ENCODE peak calls at places on chromosomes 5 and 9, in four cellular contexts. One of them, this sample, is unnamed.
A peak's percentile ranks its signal among the peaks of the same experiment; 100 is the strongest.

GRCh38 chr9:132237481-132237880 is 75.6 kb downstream of the NTNG2 start:
- DNase-seq in aorta: no peak
- DNase-seq in EH: peak; percentile 37
- DNase-seq in NCI-H1092: no peak
- DNase-seq in this sample: peak; percentile 58

GRCh38 chr9:83013867-83014605 is 48.9 kb downstream of the RASEF start:
- DNase-seq in aorta: no peak
- DNase-seq in NCI-H1092: no peak
- DNase-seq in EH: peak; percentile 79
- DNase-seq in this sample: no peak

GRCh38 chr9:6766606-6767005 is 8.8 kb downstream of the KDM4C start:
- DNase-seq in aorta: no peak
- DNase-seq in NCI-H1092: no peak
- DNase-seq in EH: no peak
- DNase-seq in this sample: no peak

GRCh38 chr9:134550584-134550983 is 91.0 kb upstream of the COL5A1 start:
- DNase-seq in NCI-H1092: no peak
- DNase-seq in aorta: no peak
- DNase-seq in EH: no peak
- DNase-seq in this sample: no peak

GRCh38 chr5:10866913-10867312 is 105.9 kb upstream of the DAP start:
- DNase-seq in NCI-H1092: no peak
- DNase-seq in EH: no peak
- DNase-seq in aorta: no peak
- DNase-seq in this sample: no peak

GRCh38 chr5:115417076-115417475 is 120.6 kb upstream of the CCDC112 start:
- DNase-seq in NCI-H1092: no peak
- DNase-seq in aorta: no peak
- DNase-seq in EH: no peak
- DNase-seq in this sample: no peak

GRCh38 chr9:37390759-37391158 is 31.7 kb upstream of the GRHPR start:
- DNase-seq in aorta: no peak
- DNase-seq in EH: peak; percentile 22
- DNase-seq in NCI-H1092: no peak
- DNase-seq in this sample: no peak

GRCh38 chr5:93532370-93532769 is 48.6 kb downstream of the NR2F1-AS1 start:
- DNase-seq in NCI-H1092: no peak
- DNase-seq in aorta: peak; percentile 49
- DNase-seq in EH: peak; percentile 86
- DNase-seq in this sample: no peak

GRCh38 chr9:21336467-21336866 is 1.3 kb upstream of the KLHL9 start:
- DNase-seq in aorta: no peak
- DNase-seq in NCI-H1092: no peak
- DNase-seq in EH: no peak
- DNase-seq in this sample: no peak

GRCh38 chr5:91339053-91339710 is 43.9 kb downstream of the ARRDC3 start:
- DNase-seq in EH: peak; percentile 71
- DNase-seq in aorta: no peak
- DNase-seq in NCI-H1092: no peak
- DNase-seq in this sample: no peak

GRCh38 chr5:111237470-111237869 is 13.3 kb downstream of the CAMK4 start:
- DNase-seq in aorta: no peak
- DNase-seq in EH: no peak
- DNase-seq in NCI-H1092: no peak
- DNase-seq in this sample: no peak

This sample was measured in upper lobe of right lung.